ENCODE peak calls at places on chromosomes 4 and X, in four cellular contexts. One of them, this sample, is unnamed.

GRCh38 chrX:74606342-74606741 is 8.1 kb downstream of the RLIM start:
- DNase-seq in mucosa of gallbladder: no peak
- DNase-seq in amniotic stem cell: no peak
- DNase-seq in NCI-H2029 treated with DMSO at 0.1 percent for 48 hours: no peak
- DNase-seq in this sample: no peak

GRCh38 chr4:166042510-166043055 is 169.5 kb downstream of the TLL1 start:
- DNase-seq in NCI-H2029 treated with DMSO at 0.1 percent for 48 hours: no peak
- DNase-seq in mucosa of gallbladder: no peak
- DNase-seq in amniotic stem cell: no peak
- DNase-seq in this sample: no peak

GRCh38 chr4:169120624-169121023 is 110.6 kb upstream of the CBR4 start:
- DNase-seq in amniotic stem cell: no peak
- DNase-seq in mucosa of gallbladder: no peak
- DNase-seq in NCI-H2029 treated with DMSO at 0.1 percent for 48 hours: no peak
- DNase-seq in this sample: peak; percentile 20

GRCh38 chrX:97685753-97686152 is 802.0 kb downstream of the RPA4 start:
- DNase-seq in amniotic stem cell: peak; percentile 5
- DNase-seq in mucosa of gallbladder: no peak
- DNase-seq in NCI-H2029 treated with DMSO at 0.1 percent for 48 hours: peak; percentile 24
- DNase-seq in this sample: peak; percentile 11

GRCh38 chr4:38621004-38621684 is 42.9 kb upstream of the KLF3 start:
- DNase-seq in amniotic stem cell: peak; percentile 41
- DNase-seq in mucosa of gallbladder: peak; percentile 65
- DNase-seq in NCI-H2029 treated with DMSO at 0.1 percent for 48 hours: peak; percentile 64
- DNase-seq in this sample: peak; percentile 44

GRCh38 chr4:137203601-137204000 is 328.7 kb downstream of the PCDH18 start:
- DNase-seq in mucosa of gallbladder: no peak
- DNase-seq in amniotic stem cell: no peak
- DNase-seq in NCI-H2029 treated with DMSO at 0.1 percent for 48 hours: no peak
- DNase-seq in this sample: no peak

GRCh38 chr4:56511098-56511497 is 5.5 kb downstream of the ARL9 start:
- DNase-seq in mucosa of gallbladder: peak; percentile 57
- DNase-seq in NCI-H2029 treated with DMSO at 0.1 percent for 48 hours: no peak
- DNase-seq in amniotic stem cell: no peak
- DNase-seq in this sample: no peak

GRCh38 chr4:2823671-2824328 is 19.8 kb upstream of the ADD1 start:
- DNase-seq in mucosa of gallbladder: no peak
- DNase-seq in NCI-H2029 treated with DMSO at 0.1 percent for 48 hours: no peak
- DNase-seq in amniotic stem cell: no peak
- DNase-seq in this sample: no peak

GRCh38 chr4:26671111-26671510 is 87.2 kb downstream of the TBC1D19 start:
- DNase-seq in mucosa of gallbladder: no peak
- DNase-seq in NCI-H2029 treated with DMSO at 0.1 percent for 48 hours: peak; percentile 30
- DNase-seq in amniotic stem cell: no peak
- DNase-seq in this sample: no peak

GRCh38 chr4:165556383-165556782 is 177.6 kb downstream of the CPE start:
- DNase-seq in NCI-H2029 treated with DMSO at 0.1 percent for 48 hours: no peak
- DNase-seq in mucosa of gallbladder: no peak
- DNase-seq in amniotic stem cell: no peak
- DNase-seq in this sample: no peak

GRCh38 chr4:55507612-55508011 is 39.1 kb downstream of the CLOCK start:
- DNase-seq in amniotic stem cell: no peak
- DNase-seq in mucosa of gallbladder: no peak
- DNase-seq in NCI-H2029 treated with DMSO at 0.1 percent for 48 hours: no peak
- DNase-seq in this sample: no peak

GRCh38 chr4:153222162-153222789 is 18.0 kb downstream of the TRIM2 start:
- DNase-seq in NCI-H2029 treated with DMSO at 0.1 percent for 48 hours: peak; percentile 16
- DNase-seq in amniotic stem cell: peak; percentile 83
- DNase-seq in mucosa of gallbladder: peak; percentile 54
- DNase-seq in this sample: no peak

GRCh38 chr4:86367577-86367976 is 7.7 kb upstream of the MAPK10 start:
- DNase-seq in amniotic stem cell: no peak
- DNase-seq in NCI-H2029 treated with DMSO at 0.1 percent for 48 hours: no peak
- DNase-seq in mucosa of gallbladder: no peak
- DNase-seq in this sample: no peak

GRCh38 chrX:141314441-141314840 is 72.1 kb upstream of the SPANXC start:
- DNase-seq in mucosa of gallbladder: no peak
- DNase-seq in NCI-H2029 treated with DMSO at 0.1 percent for 48 hours: no peak
- DNase-seq in amniotic stem cell: no peak
- DNase-seq in this sample: no peak

GRCh38 chrX:42992199-42992943 is 214.4 kb upstream of the PPP1R2C start:
- DNase-seq in amniotic stem cell: no peak
- DNase-seq in mucosa of gallbladder: no peak
- DNase-seq in NCI-H2029 treated with DMSO at 0.1 percent for 48 hours: no peak
- DNase-seq in this sample: no peak

GRCh38 chrX:36609653-36610585 is 398.2 kb upstream of the FAM47C start:
- DNase-seq in amniotic stem cell: no peak
- DNase-seq in mucosa of gallbladder: peak; percentile 28
- DNase-seq in NCI-H2029 treated with DMSO at 0.1 percent for 48 hours: no peak
- DNase-seq in this sample: no peak

GRCh38 chr4:94726524-94727123 is 31.1 kb upstream of the BMPR1B start:
- DNase-seq in amniotic stem cell: no peak
- DNase-seq in mucosa of gallbladder: no peak
- DNase-seq in NCI-H2029 treated with DMSO at 0.1 percent for 48 hours: no peak
- DNase-seq in this sample: no peak

GRCh38 chr4:151407466-151408379 is 1.3 kb upstream of the FHIP1A start:
- DNase-seq in mucosa of gallbladder: peak; percentile 45
- DNase-seq in amniotic stem cell: no peak
- DNase-seq in NCI-H2029 treated with DMSO at 0.1 percent for 48 hours: no peak
- DNase-seq in this sample: no peak

GRCh38 chrX:140507223-140507981 is 2.5 kb upstream of the SOX3 start:
- DNase-seq in mucosa of gallbladder: no peak
- DNase-seq in amniotic stem cell: no peak
- DNase-seq in NCI-H2029 treated with DMSO at 0.1 percent for 48 hours: no peak
- DNase-seq in this sample: no peak

GRCh38 chrX:48086119-48086518 is 14.7 kb upstream of the ZNF630 start:
- DNase-seq in NCI-H2029 treated with DMSO at 0.1 percent for 48 hours: no peak
- DNase-seq in mucosa of gallbladder: no peak
- DNase-seq in amniotic stem cell: no peak
- DNase-seq in this sample: peak; percentile 27

GRCh38 chrX:11724122-11725017 is 33.7 kb upstream of the MSL3 start:
- DNase-seq in mucosa of gallbladder: no peak
- DNase-seq in NCI-H2029 treated with DMSO at 0.1 percent for 48 hours: peak; percentile 0
- DNase-seq in amniotic stem cell: peak; percentile 3
- DNase-seq in this sample: peak; percentile 0

GRCh38 chr4:141643557-141643956 is 7.2 kb downstream of the IL15 start:
- DNase-seq in mucosa of gallbladder: no peak
- DNase-seq in amniotic stem cell: no peak
- DNase-seq in NCI-H2029 treated with DMSO at 0.1 percent for 48 hours: no peak
- DNase-seq in this sample: no peak

GRCh38 chrX:6685489-6685888 is 150.6 kb upstream of the VCX3A start:
- DNase-seq in amniotic stem cell: no peak
- DNase-seq in NCI-H2029 treated with DMSO at 0.1 percent for 48 hours: no peak
- DNase-seq in mucosa of gallbladder: peak; percentile 34
- DNase-seq in this sample: no peak

GRCh38 chr4:54945838-54946237 is 179.6 kb downstream of the KDR start:
- DNase-seq in amniotic stem cell: no peak
- DNase-seq in NCI-H2029 treated with DMSO at 0.1 percent for 48 hours: no peak
- DNase-seq in mucosa of gallbladder: no peak
- DNase-seq in this sample: no peak

GRCh38 chrX:49934729-49935128 is 12.3 kb downstream of the CLCN5 start:
- DNase-seq in mucosa of gallbladder: no peak
- DNase-seq in NCI-H2029 treated with DMSO at 0.1 percent for 48 hours: no peak
- DNase-seq in amniotic stem cell: no peak
- DNase-seq in this sample: no peak

GRCh38 chr4:15003891-15004700 is 1.8 kb downstream of the CPEB2 start:
- DNase-seq in NCI-H2029 treated with DMSO at 0.1 percent for 48 hours: no peak
- DNase-seq in amniotic stem cell: no peak
- DNase-seq in mucosa of gallbladder: peak; percentile 27
- DNase-seq in this sample: no peak

GRCh38 chrX:71543316-71543715 is 10.4 kb downstream of the OGT start:
- DNase-seq in NCI-H2029 treated with DMSO at 0.1 percent for 48 hours: no peak
- DNase-seq in amniotic stem cell: peak; percentile 31
- DNase-seq in mucosa of gallbladder: no peak
- DNase-seq in this sample: no peak

GRCh38 chr4:8528713-8529112 is 51.5 kb upstream of the GPR78 start:
- DNase-seq in amniotic stem cell: no peak
- DNase-seq in NCI-H2029 treated with DMSO at 0.1 percent for 48 hours: no peak
- DNase-seq in mucosa of gallbladder: no peak
- DNase-seq in this sample: no peak